ENCODE peak calls at places on chromosomes 5 and 9, in five cellular contexts. D is GM23248, P is RWPE1, F is amygdala, W is kidney glomerular epithelial cell. X is an unnamed sample.

GRCh38 chr9:133353548-133353947 is 2.7 kb downstream of the SURF1 start:
- DNase-seq in D (no peak), W (no peak), P (no peak), F (no peak), X (no peak)

GRCh38 chr9:91039125-91039834 is 237.7 kb downstream of the SYK start:
- DNase-seq in F (no peak), W (no peak), P (no peak), D (no peak), X (no peak)

GRCh38 chr5:127766556-127767335 is 63.6 kb downstream of the CCDC192 start:
- DNase-seq in W (peak), F (no peak), D (peak), P (no peak), X (no peak)

GRCh38 chr5:132468665-132469379 is 21.8 kb downstream of the IRF1 start:
- DNase-seq in D (no peak), W (no peak), P (no peak), F (no peak), X (no peak)

GRCh38 chr9:31542384-31543055 is 841.9 kb upstream of the ACO1 start:
- DNase-seq in W (peak), D (peak), P (peak), F (no peak), X (peak)

GRCh38 chr5:132775439-132776076 is 1.5 kb downstream of the SEPTIN8 start:
- DNase-seq in D (peak), F (no peak), P (no peak), W (peak), X (no peak)

GRCh38 chr9:136544549-136545064 is 1.2 kb downstream of the NOTCH1 start:
- DNase-seq in P (no peak), F (peak), D (peak), W (no peak), X (no peak)

GRCh38 chr9:91811024-91811909 is 138.8 kb downstream of the ROR2 start:
- DNase-seq in P (no peak), D (no peak), F (no peak), W (no peak), X (no peak)

GRCh38 chr9:90998573-90998972 is 197.0 kb downstream of the SYK start:
- DNase-seq in F (no peak), D (no peak), P (no peak), W (no peak), X (no peak)

GRCh38 chr5:168995024-168995423 is 305.9 kb downstream of the SLIT3 start:
- DNase-seq in P (no peak), D (no peak), W (no peak), F (peak), X (no peak)